ENCODE peak calls at places on chromosomes 2 and 18, in seven cellular contexts. W, B, N, L, X, A and T are unnamed samples.

GRCh38 chr2:217746741-217747287 is 256.0 kb downstream of the TNS1 start:
- DNase-seq in W (no peak), B (no peak), N (peak), L (no peak), X (no peak), A (no peak), T (no peak)

GRCh38 chr2:30262716-30263309 is 31.5 kb downstream of the LBH start:
- DNase-seq in W (no peak), B (no peak), N (no peak), L (no peak), X (no peak), A (no peak), T (peak)

GRCh38 chr2:149732730-149733290 is 145.2 kb upstream of the MMADHC start:
- DNase-seq in W (no peak), B (peak), N (no peak), L (no peak), X (no peak), A (no peak), T (no peak)

GRCh38 chr2:167510071-167510759 is 621.9 kb downstream of the XIRP2 start:
- DNase-seq in W (no peak), B (no peak), N (no peak), L (no peak), X (no peak), A (no peak), T (no peak)

GRCh38 chr2:72334806-72335205 is 187.1 kb upstream of the CYP26B1 start:
- DNase-seq in W (no peak), B (no peak), N (no peak), L (no peak), X (no peak), A (no peak), T (no peak)

GRCh38 chr2:31294230-31294629 is 60.3 kb downstream of the EHD3 start:
- DNase-seq in W (no peak), B (no peak), N (no peak), L (no peak), X (no peak), A (no peak), T (no peak)

GRCh38 chr2:205895981-205896655 is 189.9 kb downstream of the INO80D start:
- DNase-seq in W (no peak), B (no peak), N (no peak), L (no peak), X (peak), A (no peak), T (no peak)

GRCh38 chr18:41353726-41354125 is 601.3 kb upstream of the PIK3C3 start:
- DNase-seq in W (no peak), B (no peak), N (no peak), L (no peak), X (no peak), A (no peak), T (no peak)

GRCh38 chr2:105454801-105455485 is 56.1 kb upstream of the FHL2 start:
- DNase-seq in W (peak), B (peak), N (no peak), L (peak), X (peak), A (peak), T (peak)

GRCh38 chr2:3523551-3524041 is 4.3 kb upstream of the ADI1 start:
- DNase-seq in W (peak), B (no peak), N (no peak), L (peak), X (peak), A (no peak), T (no peak)

GRCh38 chr2:152115952-152116351 is 17.1 kb upstream of the CACNB4 start:
- DNase-seq in W (no peak), B (no peak), N (no peak), L (no peak), X (no peak), A (peak), T (no peak)

GRCh38 chr2:68764041-68764780 is 29.6 kb downstream of the ARHGAP25 start:
- DNase-seq in W (no peak), B (peak), N (no peak), L (no peak), X (peak), A (no peak), T (no peak)

GRCh38 chr2:17515652-17516051 is 2.6 kb downstream of the RAD51AP2 start:
- DNase-seq in W (no peak), B (no peak), N (no peak), L (no peak), X (no peak), A (no peak), T (no peak)

GRCh38 chr18:59917422-59917821 is 17.6 kb downstream of the PMAIP1 start:
- DNase-seq in W (no peak), B (no peak), N (no peak), L (no peak), X (no peak), A (peak), T (no peak)

GRCh38 chr2:138500592-138501426 is 761 bp upstream of the SPOPL start:
- DNase-seq in W (no peak), B (no peak), N (peak), L (no peak), X (no peak), A (no peak), T (peak)

GRCh38 chr2:138499684-138500083 is 1.9 kb upstream of the SPOPL start:
- DNase-seq in W (no peak), B (no peak), N (no peak), L (no peak), X (no peak), A (no peak), T (no peak)

GRCh38 chr2:138503087-138503442 is 1.5 kb downstream of the SPOPL start:
- DNase-seq in W (no peak), B (no peak), N (no peak), L (no peak), X (peak), A (no peak), T (no peak)

GRCh38 chr2:138502253-138503086 is 900 bp downstream of the SPOPL start:
- DNase-seq in W (no peak), B (no peak), N (no peak), L (no peak), X (no peak), A (peak), T (no peak)

DNA sequence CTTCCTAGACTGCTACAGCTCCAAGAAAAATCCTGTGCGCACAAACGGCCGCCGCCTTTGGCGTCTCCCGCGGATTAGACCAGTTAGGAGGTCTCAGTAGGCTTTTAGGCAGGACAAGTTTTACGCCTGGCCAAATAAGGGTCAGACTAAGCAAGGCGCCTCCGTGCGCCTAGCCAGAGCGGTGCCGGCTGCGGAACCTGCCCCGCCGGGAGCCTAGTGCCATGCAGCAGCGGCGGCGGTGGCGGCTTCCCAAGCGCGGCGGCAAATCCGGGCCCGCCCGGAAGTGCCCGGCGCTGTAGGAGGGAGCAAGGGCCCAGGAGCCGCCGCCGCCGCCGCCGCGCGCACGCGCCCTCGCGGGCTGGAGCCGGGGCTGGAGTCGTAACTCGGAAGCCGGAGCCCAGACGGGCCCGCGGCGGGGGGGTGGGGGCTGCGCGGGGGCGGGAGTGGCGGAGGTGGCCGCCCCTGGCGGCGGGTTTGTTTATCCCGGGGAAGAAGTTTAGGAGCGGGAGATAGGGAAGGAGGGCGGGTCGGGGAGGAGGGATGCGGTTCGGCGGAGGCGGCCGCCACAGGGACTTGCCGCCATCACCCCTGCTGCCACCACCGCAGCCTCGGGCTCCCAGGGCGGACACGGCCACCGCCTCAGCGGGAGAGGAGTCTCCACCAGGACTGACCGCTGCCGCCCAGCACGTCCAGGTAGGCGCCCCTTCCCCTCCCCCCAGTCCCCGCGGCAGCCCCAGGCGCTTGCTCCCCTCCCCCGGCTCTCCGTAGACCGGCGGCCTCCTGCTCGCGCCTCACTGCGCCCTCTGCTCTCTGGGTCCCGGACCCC is at the start of gene SPOPL:
- DNase-seq in W (peak), B (peak), N (peak), L (peak), X (peak), A (peak), T (peak)
- TF ChIP-seq CTCF in W (no peak), B (no peak), N (peak), L (no peak), X (peak), A (no peak), T (peak)

GRCh38 chr18:61955644-61956043 is 62.8 kb upstream of the RNF152 start:
- DNase-seq in W (no peak), B (no peak), N (no peak), L (no peak), X (no peak), A (no peak), T (no peak)
- H3K4me3 ChIP-seq in W (no peak), B (no peak), N (no peak), L (no peak), X (no peak), A (no peak), T (no peak)

GRCh38 chr2:211033765-211034164 is 477.4 kb downstream of the CPS1 start:
- DNase-seq in W (no peak), B (no peak), N (no peak), L (no peak), X (no peak), A (peak), T (no peak)
- TF ChIP-seq CTCF in W (no peak), B (no peak), N (no peak), L (no peak), X (no peak), A (peak), T (peak)

GRCh38 chr18:12840382-12840781 is 43.7 kb downstream of the PTPN2 start:
- DNase-seq in W (no peak), B (no peak), N (no peak), L (no peak), X (no peak), A (no peak), T (no peak)
- H3K4me3 ChIP-seq in W (no peak), B (no peak), N (no peak), L (no peak), X (no peak), A (no peak), T (no peak)

DNA sequence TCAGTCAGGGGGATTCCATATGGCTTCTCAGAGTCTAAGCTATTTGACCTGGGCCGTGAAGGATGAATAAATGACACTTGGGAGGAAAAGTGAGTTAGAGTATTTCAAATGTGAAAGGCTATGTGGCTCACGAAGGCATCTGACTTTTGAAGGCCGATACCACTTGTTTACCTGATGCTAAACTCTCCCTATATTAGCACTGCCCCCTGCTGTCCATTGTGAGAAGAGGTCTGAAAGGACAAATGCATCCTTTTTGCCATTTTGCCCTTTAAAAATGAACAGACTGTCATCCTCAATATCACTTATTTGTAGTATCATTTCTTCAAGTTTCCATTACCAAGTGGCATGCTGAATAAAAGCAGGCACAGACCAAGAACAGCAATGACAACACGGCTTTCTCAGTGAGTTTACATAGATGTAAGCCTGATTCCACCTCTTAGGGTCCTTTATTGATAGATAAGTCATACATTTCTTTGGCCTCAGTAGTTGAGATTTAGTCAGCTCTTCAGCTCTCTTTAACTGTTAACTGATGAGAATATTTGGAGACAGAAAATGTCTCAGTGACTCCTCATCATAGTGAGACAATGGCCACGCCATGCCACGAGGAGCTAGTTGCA is 40.1 kb downstream of the DOCK10 start:
- DNase-seq in W (no peak), B (peak), N (peak), L (peak), X (peak), A (peak), T (no peak)
- TF ChIP-seq CTCF in W (peak), B (peak), N (peak), L (peak), X (peak), A (peak), T (peak)

GRCh38 chr18:76801567-76802505 is 20.5 kb upstream of the ZNF236 start:
- DNase-seq in W (no peak), B (peak), N (peak), L (peak), X (peak), A (peak), T (peak)
- H3K4me3 ChIP-seq in W (peak), B (peak), N (peak), L (peak), X (peak), A (peak), T (no peak)

DNA sequence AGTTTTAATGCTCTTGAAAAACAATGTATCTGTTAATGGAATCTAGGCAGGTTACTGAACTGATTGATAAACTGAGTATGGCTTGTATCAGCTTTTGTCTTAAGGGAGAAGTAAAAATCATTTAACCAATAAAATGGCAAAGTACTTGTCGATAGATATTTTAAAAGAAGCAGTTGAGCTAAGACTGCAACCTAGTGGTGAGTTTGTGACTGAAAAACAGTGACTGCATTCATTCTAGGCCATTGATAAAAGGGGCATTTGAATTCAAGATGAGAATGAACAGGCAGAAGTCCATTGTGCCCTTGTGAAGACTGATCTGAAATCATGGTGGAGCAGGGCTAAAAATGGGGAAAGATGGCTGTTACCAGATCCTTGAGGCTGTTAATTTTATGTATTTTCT is 59.4 kb upstream of the MSTN start:
- DNase-seq in W (no peak), B (no peak), N (no peak), L (peak), X (peak), A (peak), T (no peak)
- TF ChIP-seq CTCF in W (peak), B (no peak), N (peak), L (peak), X (peak), A (peak), T (peak)

GRCh38 chr2:37232131-37232933 is 874 bp downstream of the NDUFAF7 start:
- DNase-seq in W (no peak), B (peak), N (no peak), L (peak), X (peak), A (peak), T (peak)

GRCh38 chr2:37230581-37230980 is 815 bp downstream of the CEBPZ start:
- DNase-seq in W (no peak), B (peak), N (no peak), L (no peak), X (peak), A (no peak), T (no peak)

GRCh38 chr2:37231251-37232130 is at the start of the genes CEBPZ and NDUFAF7:
- DNase-seq in W (peak), B (peak), N (peak), L (peak), X (peak), A (peak), T (peak)

GRCh38 chr2:37226863-37227262 is 4.5 kb downstream of the CEBPZ start:
- DNase-seq in W (no peak), B (no peak), N (no peak), L (no peak), X (no peak), A (peak), T (no peak)

DNA sequence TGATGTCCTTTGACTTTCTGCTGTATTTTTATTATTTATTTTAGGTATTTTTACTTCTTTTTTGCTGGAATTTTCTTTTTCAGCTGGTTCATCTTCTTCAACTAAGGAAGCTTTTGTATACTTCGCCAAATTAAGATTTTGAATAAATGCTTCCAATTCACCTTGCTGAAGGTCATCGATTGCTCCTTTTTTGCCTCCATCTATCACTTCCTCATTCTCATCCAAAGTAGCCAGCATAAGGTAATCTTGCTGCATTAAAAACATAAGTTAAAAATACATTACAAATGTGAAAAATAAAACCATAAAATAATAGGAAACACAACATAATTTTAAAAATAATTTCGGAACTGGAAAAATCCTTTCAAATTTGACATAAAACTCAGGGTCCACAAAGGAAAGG is 2.6 kb downstream of the CEBPZ start:
- DNase-seq in W (no peak), B (no peak), N (no peak), L (no peak), X (no peak), A (no peak), T (no peak)
- H3K4me3 ChIP-seq in W (no peak), B (no peak), N (no peak), L (no peak), X (no peak), A (peak), T (no peak)

DNA sequence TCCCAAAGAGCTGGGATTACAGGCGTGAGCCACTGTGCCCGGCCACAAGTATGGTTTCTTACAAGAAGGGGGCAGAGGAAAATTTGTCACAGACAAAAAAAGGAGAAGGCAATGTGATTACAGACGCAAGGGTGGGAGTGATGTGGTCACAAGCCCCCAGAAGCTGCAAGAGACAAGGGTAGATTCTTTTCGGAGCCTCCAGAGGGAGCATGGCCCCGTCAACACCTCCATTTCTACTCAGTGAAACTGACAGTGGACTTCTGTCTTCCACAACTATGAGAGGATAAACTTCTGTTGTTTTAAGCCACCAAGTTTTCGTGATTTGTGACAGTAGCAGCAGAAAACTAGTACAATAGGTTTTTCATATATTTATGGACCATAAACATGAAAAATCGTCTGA is 2.1 kb upstream of the TCF7L1 start:
- DNase-seq in W (no peak), B (no peak), N (no peak), L (no peak), X (peak), A (peak), T (no peak)
- TF ChIP-seq CTCF in W (peak), B (peak), N (peak), L (peak), X (peak), A (peak), T (peak)